ENCODE peak calls at places on chromosome 13, in four cellular contexts. S, P, E and F are unnamed samples.

GRCh38 chr13:44437356-44438233 is 64.0 kb downstream of the SERP2 start:
- DNase-seq in S (peak), P (peak), E (no peak), F (no peak)

GRCh38 chr13:98992355-98992754 is 14.5 kb upstream of the DOCK9 start:
- DNase-seq in P (no peak), S (no peak), E (no peak), F (no peak)

GRCh38 chr13:43784491-43784890 is 2.3 kb downstream of the ENOX1 start:
- DNase-seq in P (no peak), S (no peak), E (no peak), F (no peak)

GRCh38 chr13:111156421-111156820 is 41.3 kb downstream of the ARHGEF7 start:
- DNase-seq in P (no peak), S (no peak), E (no peak), F (no peak)

GRCh38 chr13:99415851-99416331 is 85.4 kb upstream of the TM9SF2 start:
- DNase-seq in S (no peak), P (no peak), E (no peak), F (no peak)

GRCh38 chr13:49679244-49679643 is 12.0 kb downstream of the EBPL start:
- DNase-seq in P (peak), S (peak), E (no peak), F (no peak)

GRCh38 chr13:83340170-83340569 is 542.1 kb downstream of the SLITRK1 start:
- DNase-seq in P (no peak), S (no peak), E (no peak), F (no peak)

GRCh38 chr13:33146843-33147611 is 130.8 kb downstream of the KL start:
- DNase-seq in S (no peak), E (peak), P (no peak), F (no peak)

GRCh38 chr13:48398450-48399095 is 14.3 kb downstream of the LPAR6 start:
- DNase-seq in E (no peak), P (no peak), S (no peak), F (no peak)

GRCh38 chr13:99151516-99151915 is 49.1 kb upstream of the UBAC2 start:
- DNase-seq in E (no peak), P (no peak), S (peak), F (no peak)

GRCh38 chr13:72198042-72198441 is 331.0 kb upstream of the DACH1 start:
- DNase-seq in E (no peak), P (no peak), S (no peak), F (no peak)

GRCh38 chr13:97266328-97266727 is 44.2 kb downstream of the MBNL2 start:
- DNase-seq in E (no peak), P (no peak), S (no peak), F (peak)
- TF ChIP-seq CBFB in E (no peak), P (no peak), S (no peak), F (no peak)

GRCh38 chr13:52599853-52600603 is 42.2 kb upstream of the HNRNPA1L2 start:
- DNase-seq in S (no peak), P (no peak), E (no peak), F (peak)
- TF ChIP-seq SP1 in S (no peak), P (no peak), E (no peak), F (peak)

DNA sequence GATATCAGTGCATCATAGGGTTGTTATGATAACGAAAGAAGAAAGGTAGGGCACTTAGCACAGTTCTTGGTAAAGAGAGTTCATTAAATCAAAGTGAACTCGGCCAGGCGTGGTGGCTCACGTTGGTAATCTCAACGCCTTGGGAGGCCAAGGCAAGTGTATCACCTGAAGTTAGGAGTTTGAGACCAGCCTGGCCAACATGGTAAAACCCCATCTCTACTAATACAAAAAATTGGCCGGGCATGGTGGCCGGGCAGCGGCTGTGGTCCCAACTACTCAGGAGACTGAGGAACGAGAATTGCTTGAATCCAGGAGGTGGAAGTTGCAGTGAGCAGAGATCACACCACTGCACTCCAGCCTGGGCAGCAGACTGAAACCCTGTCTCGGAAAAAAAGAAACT is 19.1 kb downstream of the PSPC1 start:
- DNase-seq in S (no peak), P (no peak), E (no peak), F (no peak)
- TF ChIP-seq ESRRA in S (no peak), P (no peak), E (no peak), F (no peak)

DNA sequence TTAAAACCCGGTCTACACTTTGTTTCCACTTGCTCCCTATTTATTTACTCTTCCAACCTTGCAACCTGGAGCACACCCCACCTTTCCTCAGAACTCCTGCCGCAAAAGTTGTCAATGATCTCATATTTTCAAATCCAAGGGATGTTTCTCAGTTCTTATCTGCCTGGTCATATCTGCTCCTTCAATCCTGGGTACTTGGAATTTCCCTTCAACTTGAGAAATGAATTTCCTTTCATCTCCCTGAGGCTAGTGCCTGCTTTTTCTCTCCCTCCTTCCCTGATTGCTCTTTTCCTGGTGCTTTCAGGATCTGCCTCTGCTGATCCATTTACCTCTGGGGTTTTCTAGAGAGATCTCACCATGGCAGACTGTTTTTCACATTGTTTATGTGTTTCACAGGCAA is 154.8 kb upstream of the IRS2 start:
- DNase-seq in E (no peak), S (no peak), P (no peak), F (no peak)
- TF ChIP-seq CBFB in E (no peak), S (no peak), P (no peak), F (no peak)

GRCh38 chr13:28601581-28601980 is 57.3 kb upstream of the POMP start:
- DNase-seq in S (no peak), E (no peak), P (no peak), F (no peak)
- TF ChIP-seq SP1 in S (no peak), E (no peak), P (no peak), F (no peak)

GRCh38 chr13:91372813-91373420 is 25.4 kb downstream of the MIR17HG start:
- DNase-seq in S (no peak), E (no peak), P (peak), F (no peak)

GRCh38 chr13:91362908-91363307 is 15.4 kb downstream of the MIR17HG start:
- DNase-seq in P (peak), S (no peak), E (no peak), F (no peak)

GRCh38 chr13:91368101-91368500 is 20.6 kb downstream of the MIR17HG start:
- DNase-seq in P (no peak), E (no peak), S (no peak), F (no peak)

GRCh38 chr13:91369432-91369831 is 21.9 kb downstream of the MIR17HG start:
- DNase-seq in E (no peak), S (peak), P (no peak), F (no peak)

GRCh38 chr13:91368676-91369425 is 21.4 kb downstream of the MIR17HG start:
- DNase-seq in S (no peak), P (no peak), E (no peak), F (no peak)
- TF ChIP-seq ESRRA in S (no peak), P (no peak), E (no peak), F (no peak)

GRCh38 chr13:41232715-41233114 is 30.7 kb downstream of the MTRF1 start:
- DNase-seq in S (no peak), E (no peak), P (no peak), F (no peak)

GRCh38 chr13:41224113-41225110 is 30.0 kb upstream of the KBTBD7 start:
- DNase-seq in E (no peak), P (no peak), S (no peak), F (no peak)

GRCh38 chr13:41231025-41231677 is 32.2 kb downstream of the MTRF1 start:
- DNase-seq in S (no peak), E (no peak), P (no peak), F (no peak)

GRCh38 chr13:41231786-41232185 is 31.6 kb downstream of the MTRF1 start:
- DNase-seq in P (peak), S (peak), E (peak), F (no peak)

GRCh38 chr13:41229356-41229755 is 34.0 kb downstream of the MTRF1 start:
- DNase-seq in P (no peak), S (no peak), E (no peak), F (no peak)
- TF ChIP-seq CBFB in P (no peak), S (no peak), E (no peak), F (no peak)